ENCODE peak calls at places on chromosomes 2 and 18, in eight cellular contexts. X, D, Z, R, E, B, Y and H are unnamed samples.

GRCh38 chr2:174120346-174120745 is 128.0 kb downstream of the OLA1 start:
- DNase-seq in D (no peak), R (peak), X (peak), Y (no peak), E (no peak), B (no peak), Z (no peak), H (peak)

GRCh38 chr2:234245945-234246344 is 195.4 kb downstream of the SPP2 start:
- DNase-seq in R (peak), X (peak), Y (no peak), Z (no peak), E (no peak), B (peak), D (no peak), H (no peak)

GRCh38 chr18:8910186-8910585 is 192.3 kb upstream of the NDUFV2 start:
- DNase-seq in Y (no peak), B (no peak), X (no peak), E (no peak), R (no peak), Z (no peak), D (no peak), H (no peak)

GRCh38 chr2:217552081-217552480 is 450.7 kb downstream of the TNS1 start:
- DNase-seq in R (peak), E (no peak), D (no peak), B (no peak), Z (no peak), Y (no peak), X (no peak), H (no peak)

GRCh38 chr2:224951723-224952481 is 90.4 kb downstream of the DOCK10 start:
- DNase-seq in X (no peak), E (no peak), Z (no peak), D (no peak), Y (no peak), B (no peak), R (no peak), H (peak)

GRCh38 chr2:13968811-13969210 is 663.7 kb upstream of the LRATD1 start:
- DNase-seq in E (no peak), B (no peak), R (peak), D (no peak), X (no peak), Y (no peak), Z (no peak), H (no peak)

GRCh38 chr2:12587729-12588522 is 128.8 kb upstream of the TRIB2 start:
- DNase-seq in R (peak), Z (no peak), D (peak), B (peak), E (no peak), Y (no peak), X (peak), H (no peak)

GRCh38 chr2:150971910-150972309 is 289.8 kb downstream of the RBM43 start:
- DNase-seq in E (no peak), Y (no peak), B (no peak), X (no peak), Z (no peak), D (no peak), R (no peak), H (no peak)

GRCh38 chr2:174335605-174336402 is 1.1 kb downstream of the SP9 start:
- DNase-seq in B (no peak), X (no peak), R (no peak), Y (peak), E (no peak), D (no peak), Z (no peak), H (no peak)

GRCh38 chr2:232574674-232575403 is 24.4 kb downstream of the EIF4E2 start:
- DNase-seq in R (no peak), X (peak), Y (no peak), E (no peak), D (no peak), B (no peak), Z (no peak), H (no peak)

GRCh38 chr2:15769676-15770075 is 170.7 kb upstream of the MYCN start:
- DNase-seq in B (no peak), X (no peak), D (no peak), E (no peak), R (no peak), Z (no peak), Y (no peak), H (no peak)

GRCh38 chr18:68399721-68400120 is 315.2 kb downstream of the TMX3 start:
- DNase-seq in B (no peak), Z (no peak), D (no peak), E (no peak), R (no peak), Y (no peak), X (no peak), H (no peak)

GRCh38 chr2:65435625-65436168 is 3.3 kb upstream of the SPRED2 start:
- DNase-seq in B (peak), Y (peak), D (peak), X (peak), R (peak), Z (peak), E (peak), H (peak)

GRCh38 chr2:173963323-173963816 is 1.8 kb downstream of the SP3 start:
- DNase-seq in Z (peak), B (no peak), R (peak), E (peak), D (peak), X (peak), Y (no peak), H (no peak)

GRCh38 chr2:213932-214693 is 49.7 kb downstream of the SH3YL1 start:
- DNase-seq in X (no peak), E (no peak), D (no peak), B (no peak), Z (no peak), Y (no peak), R (no peak), H (no peak)

GRCh38 chr18:47936975-47937374 is 6.5 kb upstream of the SMAD2 start:
- DNase-seq in Z (no peak), R (no peak), X (no peak), E (no peak), D (no peak), B (no peak), Y (no peak), H (no peak)

GRCh38 chr2:134301099-134301970 is 47.5 kb downstream of the MGAT5 start:
- DNase-seq in Z (no peak), E (no peak), B (no peak), Y (no peak), R (peak), D (no peak), X (peak), H (no peak)

GRCh38 chr2:160388464-160389263 is 104.9 kb downstream of the RBMS1 start:
- DNase-seq in Z (peak), D (peak), Y (no peak), R (no peak), X (no peak), B (no peak), E (no peak), H (no peak)

GRCh38 chr2:8242734-8243133 is 439.1 kb upstream of the ID2 start:
- DNase-seq in B (no peak), R (no peak), X (no peak), E (no peak), Y (no peak), Z (no peak), D (no peak), H (no peak)

GRCh38 chr2:230684222-230685164 is 28.1 kb upstream of the CAB39 start:
- DNase-seq in E (no peak), R (peak), X (peak), Z (no peak), B (no peak), D (no peak), Y (no peak), H (no peak)

GRCh38 chr18:31723639-31723997 is 37.1 kb downstream of the SLC25A52 start:
- DNase-seq in Y (no peak), D (no peak), R (no peak), B (no peak), Z (no peak), X (no peak), E (no peak), H (no peak)

GRCh38 chr2:95343429-95344207 is 46.5 kb downstream of the KCNIP3 start:
- DNase-seq in R (peak), X (no peak), Z (no peak), D (no peak), B (no peak), Y (no peak), E (no peak), H (no peak)

GRCh38 chr2:66729391-66729790 is 294.5 kb downstream of the MEIS1 start:
- DNase-seq in E (no peak), D (no peak), B (no peak), Y (no peak), R (no peak), X (peak), Z (no peak), H (no peak)

GRCh38 chr2:202764991-202765390 is 106.6 kb downstream of the ICA1L start:
- DNase-seq in D (no peak), E (no peak), Y (no peak), B (no peak), X (no peak), R (no peak), Z (no peak), H (no peak)

GRCh38 chr2:68345129-68345875 is 19.8 kb upstream of the PLEK start:
- DNase-seq in Y (no peak), X (no peak), E (no peak), R (no peak), Z (no peak), D (no peak), B (no peak), H (no peak)

GRCh38 chr2:42567806-42568429 is 514 bp upstream of the MTA3 start:
- DNase-seq in B (no peak), Z (peak), R (no peak), X (no peak), D (peak), E (no peak), Y (peak), H (peak)

GRCh38 chr2:1628893-1629292 is 115.4 kb downstream of the PXDN start:
- DNase-seq in Y (no peak), B (no peak), D (peak), E (no peak), R (no peak), X (no peak), Z (peak), H (no peak)

GRCh38 chr18:57709335-57709734 is 87.7 kb upstream of the NARS1 start:
- DNase-seq in B (no peak), Z (no peak), E (no peak), R (no peak), Y (no peak), D (no peak), X (no peak), H (no peak)

GRCh38 chr2:165287083-165287778 is 48.0 kb downstream of the SCN2A start:
- DNase-seq in B (no peak), R (no peak), Y (no peak), Z (no peak), X (no peak), D (no peak), E (no peak), H (no peak)

GRCh38 chr2:230569298-230569697 is 143.3 kb upstream of the CAB39 start:
- DNase-seq in E (no peak), R (no peak), Z (no peak), X (no peak), D (no peak), B (no peak), Y (no peak), H (no peak)

GRCh38 chr2:97858442-97858841 is 137.3 kb downstream of the TMEM131 start:
- DNase-seq in Z (no peak), B (no peak), R (no peak), Y (no peak), X (no peak), E (no peak), D (no peak), H (no peak)

GRCh38 chr2:38130877-38131276 is 54.9 kb upstream of the CYP1B1 start:
- DNase-seq in E (no peak), X (no peak), Y (no peak), B (no peak), Z (no peak), D (no peak), R (no peak), H (no peak)